ENCODE peak calls at places on chromosomes 5 and 9, in nine cellular contexts. Q is lung, E is GM12878, G is HCEC 1CT, L is small intestine, C is HFF-Myc, J is HT-29, V is RPMI7951, B is left ventricle myocardium inferior. U is an unnamed sample.

GRCh38 chr9:34589656-34590375 is at the start of gene CNTFR:
- DNase-seq in Q (no peak), E (no peak), G (no peak), L (no peak), C (no peak), J (no peak), V (no peak), B (peak), U (peak)

GRCh38 chr5:36111238-36111637 is 40.4 kb downstream of the LMBRD2 start:
- DNase-seq in Q (no peak), E (no peak), G (no peak), L (no peak), C (no peak), J (no peak), V (no peak), B (no peak), U (no peak)

GRCh38 chr5:157652377-157652692 is at the start of gene SOX30:
- DNase-seq in Q (no peak), E (no peak), G (no peak), L (no peak), C (no peak), J (no peak), V (no peak), B (no peak), U (no peak)

GRCh38 chr5:82614706-82615105 is 336.6 kb upstream of the RPS23 start:
- DNase-seq in Q (no peak), E (no peak), G (no peak), L (no peak), C (no peak), J (no peak), V (no peak), B (no peak), U (no peak)

GRCh38 chr9:132341177-132341840 is 13.5 kb downstream of the SETX start:
- DNase-seq in Q (no peak), E (no peak), G (no peak), L (no peak), C (no peak), J (no peak), V (no peak), B (no peak), U (no peak)

GRCh38 chr5:129477544-129477943 is 17.4 kb downstream of the ADAMTS19 start:
- DNase-seq in Q (no peak), E (no peak), G (no peak), L (no peak), C (no peak), J (no peak), V (no peak), B (no peak), U (no peak)

GRCh38 chr9:93826209-93826608 is 128.9 kb downstream of the BARX1 start:
- DNase-seq in Q (no peak), E (no peak), G (no peak), L (peak), C (no peak), J (no peak), V (no peak), B (no peak), U (peak)

GRCh38 chr9:133248722-133249295 is 26.2 kb downstream of the ABO start:
- DNase-seq in Q (no peak), E (no peak), G (no peak), L (no peak), C (no peak), J (no peak), V (no peak), B (no peak), U (no peak)

GRCh38 chr5:40736103-40736875 is 19.5 kb downstream of the TTC33 start:
- DNase-seq in Q (no peak), E (peak), G (peak), L (peak), C (peak), J (peak), V (peak), B (no peak), U (peak)

GRCh38 chr5:57887851-57888621 is 405.4 kb upstream of the ACTBL2 start:
- DNase-seq in Q (peak), E (no peak), G (peak), L (peak), C (no peak), J (peak), V (peak), B (no peak), U (peak)

GRCh38 chr9:120394058-120394669 is 185.8 kb downstream of the CDK5RAP2 start:
- DNase-seq in Q (no peak), E (no peak), G (peak), L (no peak), C (peak), J (no peak), V (peak), B (no peak), U (no peak)

GRCh38 chr9:35110327-35110758 is 5.3 kb downstream of the ATOSB start:
- DNase-seq in Q (no peak), E (no peak), G (peak), L (no peak), C (no peak), J (peak), V (peak), B (no peak), U (no peak)

GRCh38 chr9:84331119-84331791 is 9.3 kb downstream of the SLC28A3 start:
- DNase-seq in Q (no peak), E (no peak), G (no peak), L (no peak), C (no peak), J (peak), V (no peak), B (no peak), U (peak)

GRCh38 chr5:128537306-128537998 is 593 bp downstream of the FBN2 start:
- DNase-seq in Q (no peak), E (no peak), G (peak), L (no peak), C (no peak), J (no peak), V (no peak), B (peak), U (peak)

GRCh38 chr9:130948266-130948665 is 9.2 kb upstream of the FIBCD1 start:
- DNase-seq in Q (no peak), E (no peak), G (no peak), L (no peak), C (no peak), J (no peak), V (no peak), B (no peak), U (no peak)

GRCh38 chr5:43711496-43711895 is 108.5 kb downstream of the NNT start:
- DNase-seq in Q (no peak), E (no peak), G (peak), L (no peak), C (no peak), J (no peak), V (peak), B (no peak), U (no peak)

GRCh38 chr5:32612134-32612888 is 27.0 kb downstream of the SUB1 start:
- DNase-seq in Q (peak), E (no peak), G (no peak), L (no peak), C (no peak), J (no peak), V (peak), B (no peak), U (no peak)

GRCh38 chr9:28064241-28064640 is 491.0 kb upstream of the C9orf72 start:
- DNase-seq in Q (no peak), E (no peak), G (no peak), L (no peak), C (no peak), J (no peak), V (no peak), B (no peak), U (no peak)

GRCh38 chr5:168579987-168580508 is 880 bp upstream of the PANK3 start:
- DNase-seq in Q (no peak), E (no peak), G (no peak), L (no peak), C (no peak), J (no peak), V (no peak), B (no peak), U (no peak)

U was measured in hepatocyte.